ENCODE peak calls at places on chromosome X, in ten cellular contexts. J is fibroblast of lung, L is heart right ventricle, W is astrocyte, E is tibial nerve, T is A549, Z is right lobe of liver, A is suprapubic skin, C is tibial artery, S is uterus. H is an unnamed sample. For H3K4me1, the result is how much of the 10 kb centered on the place peaks cover.

GRCh38 chrX:107712231-107713204 is 63.1 kb downstream of the TSC22D3 start:
- DNase-seq in J (peak), L (no peak), W (peak), E (no peak), T (no peak), Z (peak), A (peak), C (peak), S (peak), H (no peak)

GRCh38 chrX:38560776-38561125 is 591 bp upstream of the TSPAN7 start:
- DNase-seq in J (no peak), L (no peak), W (no peak), E (no peak), T (no peak), Z (no peak), A (no peak), C (no peak), S (no peak), H (no peak)

GRCh38 chrX:135625995-135626394 is 87.4 kb upstream of the CT45A1 start:
- DNase-seq in J (no peak), L (no peak), W (no peak), E (no peak), T (peak), Z (no peak), A (no peak), C (no peak), S (no peak), H (no peak)

GRCh38 chrX:136822337-136823095 is 41.8 kb upstream of the ARHGEF6 start:
- DNase-seq in J (no peak), L (no peak), W (no peak), E (no peak), T (no peak), Z (no peak), A (no peak), C (no peak), S (peak), H (no peak)

GRCh38 chrX:17635231-17635630 is 102.1 kb upstream of the SCML1 start:
- DNase-seq in J (peak), L (no peak), W (peak), E (no peak), T (peak), Z (no peak), A (no peak), C (no peak), S (no peak), H (no peak)

GRCh38 chrX:136694491-136695087 is 46.6 kb downstream of the CD40LG start:
- DNase-seq in J (peak), L (no peak), W (peak), E (no peak), T (peak), Z (no peak), A (no peak), C (no peak), S (no peak), H (no peak)

GRCh38 chrX:150436200-150436599 is 73.1 kb downstream of the MAMLD1 start:
- DNase-seq in J (no peak), L (no peak), W (no peak), E (no peak), T (no peak), Z (no peak), A (no peak), C (no peak), S (no peak), H (no peak)

GRCh38 chrX:10118530-10118929 is 38.2 kb upstream of the CLCN4 start:
- DNase-seq in J (no peak), L (no peak), W (no peak), E (no peak), T (no peak), Z (no peak), A (no peak), C (no peak), S (no peak), H (no peak)

GRCh38 chrX:1463581-1464281 is 11.0 kb upstream of the ASMTL start:
- DNase-seq in J (no peak), L (peak), W (no peak), E (no peak), T (no peak), Z (peak), A (peak), C (peak), S (no peak), H (no peak)

GRCh38 chrX:131139072-131139471 is 80.9 kb downstream of the ARHGAP36 start:
- DNase-seq in J (no peak), L (no peak), W (no peak), E (no peak), T (no peak), Z (no peak), A (no peak), C (no peak), S (no peak), H (no peak)

GRCh38 chrX:149275836-149276235 is 229.3 kb downstream of the IDS start:
- DNase-seq in J (peak), L (no peak), W (no peak), E (no peak), T (no peak), Z (no peak), A (no peak), C (no peak), S (no peak), H (no peak)

GRCh38 chrX:149272690-149273463 is 232.2 kb downstream of the IDS start:
- DNase-seq in J (no peak), L (no peak), W (no peak), E (no peak), T (no peak), Z (no peak), A (no peak), C (no peak), S (no peak), H (no peak)

GRCh38 chrX:149280011-149280410 is 225.1 kb downstream of the IDS start:
- DNase-seq in J (no peak), L (no peak), W (no peak), E (no peak), T (no peak), Z (no peak), A (no peak), C (no peak), S (no peak), H (no peak)

GRCh38 chrX:149274516-149275105 is 230.5 kb downstream of the IDS start:
- DNase-seq in J (peak), L (no peak), W (peak), E (no peak), T (no peak), Z (no peak), A (no peak), C (no peak), S (no peak), H (peak)
- H3K27ac ChIP-seq in J (no peak), L (no peak), W (no peak), E (no peak), T (no peak), Z (no peak), A (no peak), C (no peak), S (no peak), H (no peak)

DNA sequence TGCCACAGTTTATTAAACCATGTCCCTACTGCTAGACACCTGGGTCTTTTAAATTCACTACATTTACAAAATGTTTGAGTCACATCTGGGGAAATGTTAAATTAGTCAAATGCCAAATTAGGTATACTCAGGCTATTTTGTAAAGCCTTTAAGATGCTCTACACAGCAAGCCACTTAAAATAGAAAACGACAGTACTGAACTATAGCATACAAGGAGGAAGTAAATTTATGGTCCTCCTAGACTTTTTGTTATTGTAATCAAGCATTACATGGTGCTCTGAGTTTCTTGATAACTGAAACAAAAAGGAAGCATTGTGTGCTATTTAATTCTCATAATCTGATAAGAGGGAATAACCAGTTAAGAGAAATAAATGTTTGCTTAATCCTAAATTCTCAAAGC is 46.2 kb downstream of the SLC9A7 start:
- DNase-seq in J (no peak), L (no peak), W (no peak), E (no peak), T (no peak), Z (no peak), A (no peak), C (no peak), S (no peak), H (no peak)
- H3K4me1 ChIP-seq in J (under half), L (under half), W (under half), E (under half), T (under half), Z (under half), A (under half), C (under half), S (under half), H (under half)

GRCh38 chrX:88135735-88136134 is 611.3 kb upstream of the CPXCR1 start:
- DNase-seq in J (no peak), L (no peak), W (no peak), E (no peak), T (no peak), Z (no peak), A (no peak), C (no peak), S (no peak), H (no peak)

DNA sequence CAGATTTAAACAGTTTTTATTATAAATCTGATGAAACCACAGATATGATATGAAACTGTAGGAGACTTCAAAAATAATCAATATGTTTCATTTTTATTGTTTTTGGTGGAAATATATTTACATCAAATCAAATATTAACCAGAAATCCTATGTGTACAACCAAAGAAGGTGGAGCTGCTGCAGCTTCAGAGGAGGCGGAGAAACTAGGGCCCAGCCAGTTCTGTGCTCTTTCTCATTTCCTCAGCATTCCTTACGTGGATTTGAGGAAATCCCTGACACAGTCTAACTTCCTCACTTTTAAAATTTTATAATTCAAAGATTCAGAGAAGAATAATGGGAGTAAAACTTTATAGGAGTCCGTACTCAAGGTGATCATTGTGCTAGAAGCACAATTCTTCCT is 610.7 kb upstream of the CPXCR1 start:
- DNase-seq in J (no peak), L (no peak), W (no peak), E (no peak), T (no peak), Z (no peak), A (no peak), C (no peak), S (no peak), H (no peak)
- TF ChIP-seq CTCF in J (no peak), L (no peak), W (no peak), E (no peak), T (no peak), Z (no peak), A (no peak), C (no peak), S (no peak), H (no peak)

GRCh38 chrX:153951683-153952372 is 7.4 kb upstream of the RENBP start:
- DNase-seq in J (no peak), L (no peak), W (no peak), E (no peak), T (no peak), Z (no peak), A (no peak), C (no peak), S (no peak), H (no peak)
- H3K27ac ChIP-seq in J (no peak), L (no peak), W (no peak), E (no peak), T (no peak), Z (no peak), A (no peak), C (peak), S (peak), H (no peak)

GRCh38 chrX:134547047-134547679 is 87.2 kb downstream of the HPRT1 start:
- DNase-seq in J (no peak), L (no peak), W (no peak), E (no peak), T (peak), Z (no peak), A (no peak), C (no peak), S (no peak), H (no peak)
- H3K4me1 ChIP-seq in J (under half), L (under half), W (under half), E (under half), T (half or more), Z (under half), A (under half), C (under half), S (under half), H (under half)

GRCh38 chrX:155048997-155049619 is 21.8 kb downstream of the CMC4 start:
- DNase-seq in J (peak), L (peak), W (no peak), E (no peak), T (peak), Z (peak), A (no peak), C (no peak), S (peak), H (no peak)
- TF ChIP-seq CTCF in J (peak), L (peak), W (peak), E (peak), T (peak), Z (peak), A (no peak), C (peak), S (no peak), H (peak)

GRCh38 chrX:54496936-54497335 is 902 bp upstream of the FGD1 start:
- DNase-seq in J (no peak), L (no peak), W (no peak), E (no peak), T (no peak), Z (no peak), A (no peak), C (no peak), S (no peak), H (no peak)
- H3K27ac ChIP-seq in J (no peak), L (peak), W (no peak), E (no peak), T (peak), Z (no peak), A (no peak), C (peak), S (peak), H (no peak)

GRCh38 chrX:72121381-72121780 is 10.3 kb downstream of the RTL5 start:
- DNase-seq in J (peak), L (peak), W (peak), E (peak), T (no peak), Z (no peak), A (no peak), C (peak), S (peak), H (no peak)

GRCh38 chrX:72125331-72126047 is 6.2 kb downstream of the RTL5 start:
- DNase-seq in J (no peak), L (no peak), W (no peak), E (no peak), T (no peak), Z (no peak), A (no peak), C (no peak), S (no peak), H (no peak)

GRCh38 chrX:72122621-72123275 is 9.0 kb downstream of the RTL5 start:
- DNase-seq in J (no peak), L (no peak), W (no peak), E (no peak), T (no peak), Z (no peak), A (no peak), C (no peak), S (no peak), H (no peak)

GRCh38 chrX:72124540-72125201 is 7.0 kb downstream of the RTL5 start:
- DNase-seq in J (no peak), L (no peak), W (no peak), E (no peak), T (no peak), Z (no peak), A (no peak), C (no peak), S (no peak), H (no peak)

DNA sequence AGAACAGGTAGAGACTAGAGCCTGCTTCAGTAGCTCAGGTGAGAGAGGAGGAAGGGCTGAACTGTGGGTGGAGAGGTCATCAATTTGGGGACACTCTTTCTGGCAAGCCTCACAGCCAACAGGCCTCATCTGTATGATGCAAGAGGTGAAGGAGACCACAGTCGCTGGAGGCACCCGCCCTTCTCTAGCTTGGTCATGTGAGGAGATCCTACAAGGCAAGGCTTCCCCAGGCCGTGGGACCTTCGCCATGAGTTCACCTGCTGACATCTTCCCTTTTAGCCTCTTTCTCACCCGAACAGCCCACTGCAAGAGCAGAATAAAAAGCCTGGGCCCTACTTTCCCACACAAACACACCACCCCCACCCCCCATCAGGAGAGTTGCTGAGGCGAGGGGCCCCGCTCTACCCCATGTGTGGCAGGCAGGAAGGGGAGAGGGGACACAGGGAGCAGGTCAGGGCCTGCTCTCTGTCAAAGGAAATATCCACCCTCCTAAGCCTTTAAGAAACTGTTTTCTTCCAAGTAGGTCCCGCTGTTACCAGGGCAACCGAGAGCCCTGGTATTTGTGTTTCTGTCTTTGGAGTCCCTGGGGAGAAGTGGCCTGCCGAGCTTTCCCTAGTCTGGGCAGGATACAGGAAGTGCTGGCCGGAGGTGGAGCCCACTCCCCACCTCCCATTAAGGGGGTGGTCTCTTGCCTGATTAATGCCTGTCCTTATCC is 8.1 kb downstream of the RTL5 start:
- DNase-seq in J (peak), L (peak), W (peak), E (peak), T (no peak), Z (no peak), A (no peak), C (peak), S (peak), H (no peak)
- H3K4me1 ChIP-seq in J (under half), L (half or more), W (under half), E (under half), T (under half), Z (under half), A (half or more), C (under half), S (under half), H (under half)

GRCh38 chrX:40079572-40079971 is 18.2 kb downstream of the BCOR start:
- DNase-seq in J (no peak), L (no peak), W (no peak), E (no peak), T (no peak), Z (no peak), A (no peak), C (no peak), S (no peak), H (no peak)
- TF ChIP-seq CTCF in J (no peak), L (no peak), W (no peak), E (no peak), T (no peak), Z (no peak), A (no peak), C (no peak), S (no peak), H (no peak)

GRCh38 chrX:115491766-115492165 is 69.2 kb upstream of the PLS3 start:
- DNase-seq in J (no peak), L (no peak), W (no peak), E (no peak), T (no peak), Z (no peak), A (no peak), C (no peak), S (no peak), H (no peak)
- H3K27ac ChIP-seq in J (no peak), L (peak), W (no peak), E (no peak), T (no peak), Z (peak), A (peak), C (peak), S (peak), H (no peak)